ENCODE peak calls at places on chromosome 13, in four cellular contexts. W is esophagus squamous epithelium, O is gastrocnemius medialis, Y is spleen. K is an unnamed sample.

GRCh38 chr13:26604784-26605183 is 47.3 kb downstream of the WASF3 start:
- DNase-seq in W (no peak), O (peak; percentile 82), Y (no peak), K (peak; percentile 72)

GRCh38 chr13:35824825-35825224 is 306.4 kb downstream of the DCLK1 start:
- DNase-seq in W (no peak), O (no peak), Y (no peak), K (no peak)

GRCh38 chr13:98650376-98651107 is 73.6 kb upstream of the STK24 start:
- DNase-seq in W (no peak), O (no peak), Y (no peak), K (no peak)

GRCh38 chr13:71851541-71851940 is 15.5 kb downstream of the DACH1 start:
- DNase-seq in W (no peak), O (no peak), Y (no peak), K (no peak)

GRCh38 chr13:50130686-50131051 is 115.4 kb downstream of the KCNRG start:
- DNase-seq in W (no peak), O (no peak), Y (peak; percentile 84), K (no peak)

GRCh38 chr13:61531383-61532065 is 115.9 kb upstream of the PCDH20 start:
- DNase-seq in W (no peak), O (no peak), Y (no peak), K (no peak)

GRCh38 chr13:66036024-66036614 is 1194.0 kb downstream of the PCDH9 start:
- DNase-seq in W (no peak), O (no peak), Y (no peak), K (no peak)

GRCh38 chr13:89239361-89240127 is 1568.4 kb downstream of the SLITRK5 start:
- DNase-seq in W (no peak), O (no peak), Y (no peak), K (no peak)

GRCh38 chr13:98313938-98314292 is 136.8 kb upstream of the RNF113B start:
- DNase-seq in W (no peak), O (no peak), Y (no peak), K (no peak)

GRCh38 chr13:88617176-88617575 is 946.0 kb downstream of the SLITRK5 start:
- DNase-seq in W (no peak), O (no peak), Y (no peak), K (no peak)

GRCh38 chr13:34321986-34322385 is 504.0 kb downstream of the RFC3 start:
- DNase-seq in W (no peak), O (no peak), Y (no peak), K (no peak)

GRCh38 chr13:33258437-33259193 is 26.9 kb downstream of the STARD13 start:
- DNase-seq in W (no peak), O (no peak), Y (no peak), K (no peak)

GRCh38 chr13:30615851-30616311 is 1.8 kb upstream of the USPL1 start:
- DNase-seq in W (no peak), O (no peak), Y (no peak), K (no peak)

GRCh38 chr13:40383132-40383531 is 283.3 kb downstream of the FOXO1 start:
- DNase-seq in W (no peak), O (no peak), Y (no peak), K (no peak)

GRCh38 chr13:21330126-21330861 is 128.8 kb downstream of the ZDHHC20 start:
- DNase-seq in W (no peak), O (no peak), Y (no peak), K (no peak)

GRCh38 chr13:48151766-48152165 is 56.9 kb upstream of the MED4 start:
- DNase-seq in W (no peak), O (no peak), Y (no peak), K (no peak)

GRCh38 chr13:44812818-44813217 is 176.5 kb downstream of the NUFIP1 start:
- DNase-seq in W (no peak), O (no peak), Y (no peak), K (no peak)

GRCh38 chr13:112438515-112438914 is 62.4 kb downstream of the SPACA7 start:
- DNase-seq in W (no peak), O (no peak), Y (no peak), K (no peak)

GRCh38 chr13:71577127-71577526 is 289.9 kb downstream of the DACH1 start:
- DNase-seq in W (no peak), O (no peak), Y (no peak), K (no peak)

GRCh38 chr13:33017410-33017929 is 1.2 kb downstream of the KL start:
- DNase-seq in W (no peak), O (peak; percentile 45), Y (no peak), K (peak; percentile 46)

GRCh38 chr13:49098198-49098597 is 121.9 kb upstream of the MLNR start:
- DNase-seq in W (no peak), O (no peak), Y (no peak), K (no peak)

GRCh38 chr13:93307166-93307565 is 80.6 kb downstream of the GPC6 start:
- DNase-seq in W (no peak), O (no peak), Y (no peak), K (no peak)

GRCh38 chr13:43543331-43543730 is 243.4 kb downstream of the ENOX1 start:
- DNase-seq in W (no peak), O (no peak), Y (no peak), K (no peak)

GRCh38 chr13:76462003-76462402 is 424.2 kb downstream of the KCTD12 start:
- DNase-seq in W (no peak), O (no peak), Y (no peak), K (no peak)

GRCh38 chr13:80497007-80497406 is 156.1 kb upstream of the SPRY2 start:
- DNase-seq in W (no peak), O (no peak), Y (no peak), K (no peak)

GRCh38 chr13:24610956-24611355 is 69.3 kb upstream of the ATP12A start:
- DNase-seq in W (no peak), O (no peak), Y (no peak), K (no peak)

GRCh38 chr13:45361596-45362206 is 20.7 kb upstream of the TPT1 start:
- DNase-seq in W (no peak), O (no peak), Y (no peak), K (no peak)

GRCh38 chr13:80989241-80989640 is 648.3 kb upstream of the SPRY2 start:
- DNase-seq in W (no peak), O (no peak), Y (no peak), K (no peak)

GRCh38 chr13:47298506-47298905 is 401.7 kb upstream of the HTR2A start:
- DNase-seq in W (no peak), O (no peak), Y (no peak), K (no peak)

GRCh38 chr13:33349996-33350826 is 64.7 kb upstream of the STARD13 start:
- DNase-seq in W (no peak), O (peak; percentile 34), Y (peak; percentile 88), K (peak; percentile 25)

GRCh38 chr13:85260896-85261295 is 538.3 kb downstream of the SLITRK6 start:
- DNase-seq in W (no peak), O (no peak), Y (no peak), K (no peak)

GRCh38 chr13:109160887-109161669 is 531.7 kb downstream of the MYO16 start:
- DNase-seq in W (no peak), O (no peak), Y (no peak), K (no peak)

GRCh38 chr13:106110241-106110855 is 425.1 kb downstream of the EFNB2 start:
- DNase-seq in W (no peak), O (no peak), Y (no peak), K (no peak)

GRCh38 chr13:108963846-108964600 is 334.6 kb downstream of the MYO16 start:
- DNase-seq in W (no peak), O (no peak), Y (no peak), K (no peak)

GRCh38 chr13:23959231-23959862 is 62.0 kb upstream of the C1QTNF9B start:
- DNase-seq in W (no peak), O (no peak), Y (no peak), K (no peak)

GRCh38 chr13:113510871-113511270 is 20.4 kb upstream of the DCUN1D2 start:
- DNase-seq in W (no peak), O (no peak), Y (no peak), K (no peak)
- H3K36me3 ChIP-seq in W (no peaks in the 10 kb centered on the region), O (no peaks in the 10 kb centered on the region), Y (peaks cover 99% of the 10 kb centered on the region), K (peaks cover 7% of the 10 kb centered on the region)

GRCh38 chr13:41650706-41651105 is 193.4 kb downstream of the RGCC start:
- DNase-seq in W (no peak), O (no peak), Y (no peak), K (no peak)
- H3K27ac ChIP-seq in W (no peak overlapping the region), O (peak overlapping the region; percentile 36), Y (no peak overlapping the region), K (peak overlapping the region; percentile 28)

GRCh38 chr13:29596064-29596418 is 553 bp upstream of the SLC7A1 start:
- DNase-seq in W (no peak), O (no peak), Y (no peak), K (no peak)

GRCh38 chr13:29595380-29596063 is at the start of gene SLC7A1:
- DNase-seq in W (peak; percentile 16), O (peak; percentile 24), Y (peak; percentile 95), K (peak; percentile 44)

GRCh38 chr13:29594310-29594709 is 1.2 kb downstream of the SLC7A1 start:
- DNase-seq in W (no peak), O (no peak), Y (no peak), K (peak; percentile 38)

GRCh38 chr13:29593605-29594297 is 1.7 kb downstream of the SLC7A1 start:
- DNase-seq in W (no peak), O (no peak), Y (no peak), K (no peak)

GRCh38 chr13:29594710-29595379 is 643 bp downstream of the SLC7A1 start:
- DNase-seq in W (no peak), O (peak; percentile 28), Y (peak; percentile 91), K (peak; percentile 52)
- TF ChIP-seq POLR2A in W (no peak), O (no peak), Y (no peak), K (no peak)

DNA sequence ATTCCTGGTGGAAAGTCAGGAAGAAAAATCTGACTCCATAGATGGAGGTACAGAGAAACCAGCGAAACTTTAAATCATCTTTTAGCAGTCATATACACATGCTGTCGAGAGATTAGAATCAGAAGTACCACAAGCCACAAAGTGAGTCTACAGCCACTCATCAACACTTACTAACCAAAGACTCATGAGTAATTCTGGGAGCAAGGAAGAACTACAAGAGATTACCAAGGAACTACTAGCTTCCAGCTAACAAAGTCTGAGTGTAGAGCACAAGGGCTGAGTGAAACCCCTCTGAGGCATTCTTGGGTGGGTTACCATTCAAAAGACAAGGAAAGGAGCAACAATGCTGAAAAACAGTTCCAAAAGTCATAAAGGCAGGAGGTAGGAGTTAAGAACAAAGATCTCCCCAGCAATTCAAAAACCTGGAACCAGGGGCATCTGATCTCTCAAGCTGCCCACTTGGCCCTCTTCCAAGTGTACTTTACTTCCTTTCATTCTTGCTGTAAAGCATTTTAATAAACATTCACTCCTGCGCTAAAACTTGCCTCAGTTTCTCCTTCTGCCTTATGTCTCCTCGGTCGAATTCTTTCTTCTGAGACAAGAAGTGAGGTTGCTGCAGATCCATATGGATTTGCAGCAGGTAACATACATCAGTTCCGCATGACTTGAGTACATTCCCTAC is 13.0 kb downstream of the RBM26 start:
- DNase-seq in W (no peak), O (no peak), Y (no peak), K (no peak)
- H3K36me3 ChIP-seq in W (no peaks in the 10 kb centered on the region), O (no peaks in the 10 kb centered on the region), Y (peaks cover 23% of the 10 kb centered on the region), K (peaks cover 2% of the 10 kb centered on the region)

DNA sequence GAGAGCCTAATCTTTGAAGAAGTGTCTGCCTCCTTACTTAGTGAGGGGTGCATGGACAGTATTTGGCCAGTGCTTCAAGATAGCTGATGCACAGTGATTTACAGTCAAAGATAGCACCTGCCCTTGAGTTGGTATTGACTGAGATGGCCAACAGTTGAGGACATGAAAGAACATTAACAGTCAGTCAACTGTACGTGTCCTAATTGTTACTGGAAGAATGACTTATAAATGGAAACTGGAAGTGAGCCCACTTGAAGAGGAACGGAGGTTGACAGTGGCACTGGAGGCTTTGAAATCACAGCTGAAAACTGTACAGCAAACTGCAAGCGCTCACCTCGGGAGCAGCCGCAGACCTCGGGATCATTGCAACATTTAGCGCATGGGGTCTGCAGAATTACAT is 77.2 kb downstream of the GGACT start:
- DNase-seq in W (no peak), O (no peak), Y (no peak), K (no peak)
- H3K27ac ChIP-seq in W (no peak overlapping the region), O (no peak overlapping the region), Y (no peak overlapping the region), K (no peak overlapping the region)